ENCODE peak calls at places on chromosome 10, in nine cellular contexts. S is pancreas, T is A549, P is endodermal cell, M is GM23338, O is gastrocnemius medialis, C is transverse colon, Y is PC-3, K is IMR-90. Q is an unnamed sample.

GRCh38 chr10:89078729-89079672 is 88.4 kb downstream of the FAS start:
- DNase-seq in S (no peak), T (no peak), P (no peak), M (no peak), O (no peak), C (no peak), Y (no peak), K (no peak), Q (no peak)

GRCh38 chr10:84224411-84225028 is 824 bp downstream of the LRIT2 start:
- DNase-seq in S (no peak), T (no peak), P (peak; percentile 87), M (peak; percentile 72), O (no peak), C (no peak), Y (no peak), K (no peak), Q (no peak)

GRCh38 chr10:11149499-11149898 is 131.8 kb downstream of the CELF2 start:
- DNase-seq in S (no peak), T (no peak), P (no peak), M (no peak), O (no peak), C (no peak), Y (no peak), K (no peak), Q (no peak)

GRCh38 chr10:69958232-69958902 is 94.3 kb upstream of the MACROH2A2 start:
- DNase-seq in S (no peak), T (peak; percentile 82), P (peak; percentile 73), M (peak; percentile 79), O (no peak), C (no peak), Y (peak; percentile 88), K (peak; percentile 53), Q (peak; percentile 67)

GRCh38 chr10:32961343-32961891 is 3.4 kb upstream of the ITGB1 start:
- DNase-seq in S (no peak), T (no peak), P (no peak), M (no peak), O (no peak), C (no peak), Y (no peak), K (no peak), Q (no peak)

GRCh38 chr10:6513509-6513908 is 66.6 kb downstream of the PRKCQ start:
- DNase-seq in S (no peak), T (no peak), P (no peak), M (no peak), O (no peak), C (no peak), Y (no peak), K (no peak), Q (no peak)

GRCh38 chr10:52526251-52526823 is 212.3 kb downstream of the DKK1 start:
- DNase-seq in S (no peak), T (no peak), P (no peak), M (no peak), O (no peak), C (no peak), Y (peak; percentile 56), K (peak; percentile 72), Q (no peak)

GRCh38 chr10:117653170-117653515 is 110.6 kb downstream of the EMX2 start:
- DNase-seq in S (no peak), T (peak; percentile 81), P (no peak), M (no peak), O (no peak), C (no peak), Y (peak; percentile 92), K (peak; percentile 60), Q (peak; percentile 98)

GRCh38 chr10:117969592-117969991 is 77.1 kb downstream of the RAB11FIP2 start:
- DNase-seq in S (no peak), T (no peak), P (no peak), M (no peak), O (no peak), C (no peak), Y (no peak), K (no peak), Q (no peak)

GRCh38 chr10:115772606-115773005 is 500.4 kb downstream of the GFRA1 start:
- DNase-seq in S (no peak), T (peak; percentile 2), P (no peak), M (no peak), O (no peak), C (no peak), Y (no peak), K (peak; percentile 90), Q (peak; percentile 36)

DNA sequence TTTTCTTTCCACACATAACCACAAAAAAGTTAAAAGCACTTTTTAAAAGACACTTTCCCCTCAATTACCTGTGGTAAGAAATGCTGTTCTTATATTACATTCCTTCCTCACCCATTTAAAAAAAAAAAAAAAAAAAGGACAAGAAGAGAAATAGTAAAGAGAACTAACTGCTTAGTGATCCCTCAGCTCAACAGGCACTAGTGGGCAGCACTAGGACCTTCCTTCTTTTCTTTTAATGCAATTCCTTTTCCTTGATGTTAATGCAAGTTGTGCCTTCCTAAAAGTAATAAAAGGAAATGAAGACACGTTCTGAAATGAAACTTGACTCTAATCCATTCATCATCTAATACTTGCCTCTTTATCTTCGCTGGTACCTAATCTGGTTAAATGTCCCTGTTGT is 189.6 kb downstream of the TCF7L2 start:
- DNase-seq in S (no peak), T (no peak), P (no peak), M (no peak), O (no peak), C (no peak), Y (no peak), K (peak; percentile 32), Q (no peak)
- TF ChIP-seq CTCF in S (no peak), T (peak; percentile 27), P (peak; percentile 62), M (peak; percentile 45), O (no peak), C (no peak), Y (peak; percentile 44), K (peak; percentile 38), Q (no peak)

GRCh38 chr10:36366843-36367242 is 724.7 kb upstream of the FZD8 start:
- DNase-seq in S (no peak), T (no peak), P (no peak), M (no peak), O (no peak), C (no peak), Y (no peak), K (no peak), Q (no peak)

GRCh38 chr10:36367362-36367761 is 725.3 kb upstream of the FZD8 start:
- DNase-seq in S (no peak), T (no peak), P (no peak), M (no peak), O (no peak), C (no peak), Y (peak; percentile 60), K (no peak), Q (no peak)

GRCh38 chr10:36358736-36359135 is 716.6 kb upstream of the FZD8 start:
- DNase-seq in S (no peak), T (no peak), P (no peak), M (no peak), O (no peak), C (no peak), Y (no peak), K (peak; percentile 71), Q (no peak)

GRCh38 chr10:36362257-36362656 is 720.2 kb upstream of the FZD8 start:
- DNase-seq in S (no peak), T (no peak), P (peak; percentile 46), M (peak; percentile 8), O (no peak), C (no peak), Y (no peak), K (no peak), Q (no peak)
- H3K27ac ChIP-seq in S (no peak overlapping the region), T (no peak overlapping the region), P (no peak overlapping the region), M (no peak overlapping the region), O (no peak overlapping the region), C (no peak overlapping the region), Y (no peak overlapping the region), K (no peak overlapping the region), Q (no peak overlapping the region)

DNA sequence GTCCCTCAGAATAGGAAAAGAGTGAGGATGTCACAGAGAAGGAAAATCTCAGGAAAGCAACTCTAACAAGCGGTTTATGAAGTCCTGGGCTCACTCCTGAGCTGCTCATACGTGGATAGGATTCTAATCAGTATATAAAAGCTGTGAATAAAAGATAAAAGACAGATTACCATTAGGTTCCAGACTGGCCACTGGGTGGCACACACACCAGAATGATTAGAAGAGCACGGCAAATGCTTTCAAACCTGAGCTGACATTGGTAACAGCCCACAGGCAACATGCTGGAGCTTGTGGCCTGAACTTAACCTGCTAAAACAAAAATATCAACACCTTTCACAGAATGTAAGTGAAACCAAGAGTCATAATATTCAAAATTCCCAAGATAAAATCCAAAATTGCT is 370.8 kb downstream of the GRID1 start:
- DNase-seq in S (no peak), T (peak; percentile 53), P (peak; percentile 61), M (peak; percentile 34), O (no peak), C (no peak), Y (peak; percentile 43), K (peak; percentile 0), Q (peak; percentile 59)
- TF ChIP-seq CTCF in S (peak; percentile 21), T (peak; percentile 49), P (peak; percentile 77), M (peak; percentile 44), O (no peak), C (no peak), Y (peak; percentile 45), K (peak; percentile 37), Q (peak; percentile 37)

GRCh38 chr10:70985824-70986336 is 97.5 kb upstream of the PCBD1 start:
- DNase-seq in S (no peak), T (no peak), P (peak; percentile 66), M (no peak), O (peak; percentile 37), C (peak; percentile 48), Y (peak; percentile 74), K (no peak), Q (no peak)

GRCh38 chr10:70984986-70985719 is 96.8 kb upstream of the PCBD1 start:
- DNase-seq in S (no peak), T (no peak), P (no peak), M (no peak), O (no peak), C (no peak), Y (peak; percentile 67), K (no peak), Q (no peak)

GRCh38 chr10:70990661-70991060 is 102.3 kb upstream of the PCBD1 start:
- DNase-seq in S (no peak), T (no peak), P (no peak), M (no peak), O (no peak), C (no peak), Y (no peak), K (no peak), Q (no peak)

GRCh38 chr10:70991140-70992124 is 103.1 kb upstream of the PCBD1 start:
- DNase-seq in S (no peak), T (no peak), P (peak; percentile 17), M (no peak), O (no peak), C (no peak), Y (no peak), K (no peak), Q (no peak)

DNA sequence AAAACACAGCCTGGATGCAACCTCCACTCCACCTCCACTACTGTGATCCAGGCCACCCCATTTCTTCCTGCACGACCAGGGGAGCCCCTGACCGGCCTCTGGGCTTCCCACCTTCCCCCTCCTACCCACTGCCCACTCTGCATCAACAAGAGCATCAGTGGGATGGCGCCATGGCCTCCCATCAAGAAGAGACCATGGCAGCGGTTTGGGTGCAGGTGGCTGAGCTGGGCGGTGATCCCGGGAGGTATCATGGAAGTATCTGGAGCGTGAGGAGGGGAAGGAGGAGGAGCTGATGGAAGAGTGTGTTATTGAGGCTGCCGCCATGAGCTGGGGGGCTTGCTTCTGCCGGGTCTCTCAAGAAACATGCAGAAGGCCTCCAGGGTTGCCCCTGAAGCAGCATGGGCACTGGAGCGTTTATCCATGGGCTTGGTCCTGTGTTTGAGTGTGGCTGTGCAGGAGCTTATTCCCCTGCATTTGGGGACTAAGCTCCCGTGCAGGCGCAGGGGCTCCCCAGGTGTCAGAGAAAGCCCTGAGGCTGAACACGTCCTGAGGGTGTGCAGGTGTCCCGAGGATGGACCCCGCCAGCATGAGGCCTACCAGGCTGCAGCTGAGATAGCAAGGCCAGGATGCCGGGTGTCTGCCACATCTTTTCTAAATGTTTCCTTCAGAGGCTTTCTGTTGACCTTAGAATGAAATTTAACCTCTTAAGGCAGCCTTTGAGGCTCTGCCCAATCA is 99.2 kb upstream of the PCBD1 start:
- DNase-seq in S (no peak), T (no peak), P (no peak), M (no peak), O (no peak), C (no peak), Y (no peak), K (no peak), Q (no peak)
- H3K27ac ChIP-seq in S (no peak overlapping the region), T (no peak overlapping the region), P (no peak overlapping the region), M (no peak overlapping the region), O (no peak overlapping the region), C (no peak overlapping the region), Y (no peak overlapping the region), K (no peak overlapping the region), Q (no peak overlapping the region)

Q was measured in RWPE1.